ENCODE peak calls at places on chromosomes 11 and 22, in eight cellular contexts. One of them, this sample, is unnamed.

GRCh38 chr22:48278620-48279464 is 1516.4 kb downstream of the TBC1D22A start:
- DNase-seq in stimulated activated CD4-positive, alpha-beta T cell treated with anti-CD3 and anti-CD28 coated beads, Interleukin-1b, Interleukin-23, amount 100 ng/mL, for 48 hours: no peak
- DNase-seq in A172: no peak
- DNase-seq in NCI-H774: no peak
- DNase-seq in AG10803: no peak
- DNase-seq in GM10248: no peak
- DNase-seq in colonic mucosa: no peak
- DNase-seq in activated CD8-positive, alpha-beta memory T cell treated with anti-CD3 and anti-CD28 coated beads for 48 hours: no peak
- DNase-seq in this sample: no peak

GRCh38 chr22:50105529-50106100 is 15.8 kb downstream of the MOV10L1 start:
- DNase-seq in stimulated activated CD4-positive, alpha-beta T cell treated with anti-CD3 and anti-CD28 coated beads, Interleukin-1b, Interleukin-23, amount 100 ng/mL, for 48 hours: no peak
- DNase-seq in A172: no peak
- DNase-seq in NCI-H774: no peak
- DNase-seq in AG10803: peak
- DNase-seq in GM10248: peak
- DNase-seq in colonic mucosa: no peak
- DNase-seq in activated CD8-positive, alpha-beta memory T cell treated with anti-CD3 and anti-CD28 coated beads for 48 hours: no peak
- DNase-seq in this sample: no peak

GRCh38 chr22:49230194-49230577 is 597.5 kb downstream of the BRD1 start:
- DNase-seq in stimulated activated CD4-positive, alpha-beta T cell treated with anti-CD3 and anti-CD28 coated beads, Interleukin-1b, Interleukin-23, amount 100 ng/mL, for 48 hours: no peak
- DNase-seq in A172: no peak
- DNase-seq in NCI-H774: no peak
- DNase-seq in AG10803: no peak
- DNase-seq in GM10248: no peak
- DNase-seq in colonic mucosa: no peak
- DNase-seq in activated CD8-positive, alpha-beta memory T cell treated with anti-CD3 and anti-CD28 coated beads for 48 hours: no peak
- DNase-seq in this sample: peak

GRCh38 chr11:130071211-130071712 is 1.6 kb downstream of the APLP2 start:
- DNase-seq in stimulated activated CD4-positive, alpha-beta T cell treated with anti-CD3 and anti-CD28 coated beads, Interleukin-1b, Interleukin-23, amount 100 ng/mL, for 48 hours: no peak
- DNase-seq in A172: no peak
- DNase-seq in NCI-H774: no peak
- DNase-seq in AG10803: peak
- DNase-seq in GM10248: no peak
- DNase-seq in colonic mucosa: no peak
- DNase-seq in activated CD8-positive, alpha-beta memory T cell treated with anti-CD3 and anti-CD28 coated beads for 48 hours: no peak
- DNase-seq in this sample: no peak

GRCh38 chr11:118691926-118692830 is 12.7 kb upstream of the TREH start:
- DNase-seq in stimulated activated CD4-positive, alpha-beta T cell treated with anti-CD3 and anti-CD28 coated beads, Interleukin-1b, Interleukin-23, amount 100 ng/mL, for 48 hours: peak
- DNase-seq in A172: peak
- DNase-seq in NCI-H774: no peak
- DNase-seq in AG10803: peak
- DNase-seq in GM10248: peak
- DNase-seq in colonic mucosa: no peak
- DNase-seq in activated CD8-positive, alpha-beta memory T cell treated with anti-CD3 and anti-CD28 coated beads for 48 hours: peak
- DNase-seq in this sample: no peak

GRCh38 chr11:132901638-132902610 is 630.4 kb downstream of the OPCML start:
- DNase-seq in stimulated activated CD4-positive, alpha-beta T cell treated with anti-CD3 and anti-CD28 coated beads, Interleukin-1b, Interleukin-23, amount 100 ng/mL, for 48 hours: no peak
- DNase-seq in A172: no peak
- DNase-seq in NCI-H774: no peak
- DNase-seq in AG10803: peak
- DNase-seq in GM10248: no peak
- DNase-seq in colonic mucosa: no peak
- DNase-seq in activated CD8-positive, alpha-beta memory T cell treated with anti-CD3 and anti-CD28 coated beads for 48 hours: no peak
- DNase-seq in this sample: peak

GRCh38 chr22:23263651-23264555 is 83.6 kb downstream of the BCR start:
- DNase-seq in stimulated activated CD4-positive, alpha-beta T cell treated with anti-CD3 and anti-CD28 coated beads, Interleukin-1b, Interleukin-23, amount 100 ng/mL, for 48 hours: peak
- DNase-seq in A172: no peak
- DNase-seq in NCI-H774: no peak
- DNase-seq in AG10803: no peak
- DNase-seq in GM10248: no peak
- DNase-seq in colonic mucosa: no peak
- DNase-seq in activated CD8-positive, alpha-beta memory T cell treated with anti-CD3 and anti-CD28 coated beads for 48 hours: peak
- DNase-seq in this sample: no peak

GRCh38 chr11:26930518-26931247 is 63.2 kb upstream of the FIBIN start:
- DNase-seq in stimulated activated CD4-positive, alpha-beta T cell treated with anti-CD3 and anti-CD28 coated beads, Interleukin-1b, Interleukin-23, amount 100 ng/mL, for 48 hours: no peak
- DNase-seq in A172: no peak
- DNase-seq in NCI-H774: no peak
- DNase-seq in AG10803: peak
- DNase-seq in GM10248: no peak
- DNase-seq in colonic mucosa: no peak
- DNase-seq in activated CD8-positive, alpha-beta memory T cell treated with anti-CD3 and anti-CD28 coated beads for 48 hours: no peak
- DNase-seq in this sample: no peak

GRCh38 chr11:66330931-66331330 is 5.3 kb downstream of the RIN1 start:
- DNase-seq in stimulated activated CD4-positive, alpha-beta T cell treated with anti-CD3 and anti-CD28 coated beads, Interleukin-1b, Interleukin-23, amount 100 ng/mL, for 48 hours: no peak
- DNase-seq in A172: no peak
- DNase-seq in NCI-H774: no peak
- DNase-seq in AG10803: no peak
- DNase-seq in GM10248: no peak
- DNase-seq in colonic mucosa: no peak
- DNase-seq in activated CD8-positive, alpha-beta memory T cell treated with anti-CD3 and anti-CD28 coated beads for 48 hours: no peak
- DNase-seq in this sample: no peak

GRCh38 chr11:77471520-77472234 is 2.2 kb downstream of the PAK1 start:
- DNase-seq in stimulated activated CD4-positive, alpha-beta T cell treated with anti-CD3 and anti-CD28 coated beads, Interleukin-1b, Interleukin-23, amount 100 ng/mL, for 48 hours: no peak
- DNase-seq in A172: no peak
- DNase-seq in NCI-H774: no peak
- DNase-seq in AG10803: no peak
- DNase-seq in GM10248: no peak
- DNase-seq in colonic mucosa: peak
- DNase-seq in activated CD8-positive, alpha-beta memory T cell treated with anti-CD3 and anti-CD28 coated beads for 48 hours: no peak
- DNase-seq in this sample: peak

GRCh38 chr22:31327786-31328544 is 18.2 kb downstream of the PATZ1 start:
- DNase-seq in stimulated activated CD4-positive, alpha-beta T cell treated with anti-CD3 and anti-CD28 coated beads, Interleukin-1b, Interleukin-23, amount 100 ng/mL, for 48 hours: no peak
- DNase-seq in A172: peak
- DNase-seq in NCI-H774: no peak
- DNase-seq in AG10803: no peak
- DNase-seq in GM10248: no peak
- DNase-seq in colonic mucosa: no peak
- DNase-seq in activated CD8-positive, alpha-beta memory T cell treated with anti-CD3 and anti-CD28 coated beads for 48 hours: no peak
- DNase-seq in this sample: no peak

GRCh38 chr11:46183819-46184218 is 62.6 kb upstream of the PHF21A start:
- DNase-seq in stimulated activated CD4-positive, alpha-beta T cell treated with anti-CD3 and anti-CD28 coated beads, Interleukin-1b, Interleukin-23, amount 100 ng/mL, for 48 hours: no peak
- DNase-seq in A172: no peak
- DNase-seq in NCI-H774: no peak
- DNase-seq in AG10803: no peak
- DNase-seq in GM10248: no peak
- DNase-seq in colonic mucosa: no peak
- DNase-seq in activated CD8-positive, alpha-beta memory T cell treated with anti-CD3 and anti-CD28 coated beads for 48 hours: no peak
- DNase-seq in this sample: no peak

GRCh38 chr11:2804189-2804588 is 81.4 kb downstream of the CDKN1C start:
- DNase-seq in stimulated activated CD4-positive, alpha-beta T cell treated with anti-CD3 and anti-CD28 coated beads, Interleukin-1b, Interleukin-23, amount 100 ng/mL, for 48 hours: no peak
- DNase-seq in A172: no peak
- DNase-seq in NCI-H774: no peak
- DNase-seq in AG10803: no peak
- DNase-seq in GM10248: no peak
- DNase-seq in colonic mucosa: peak
- DNase-seq in activated CD8-positive, alpha-beta memory T cell treated with anti-CD3 and anti-CD28 coated beads for 48 hours: no peak
- DNase-seq in this sample: no peak

GRCh38 chr11:66849501-66850234 is 6.4 kb downstream of the RCE1 start:
- DNase-seq in stimulated activated CD4-positive, alpha-beta T cell treated with anti-CD3 and anti-CD28 coated beads, Interleukin-1b, Interleukin-23, amount 100 ng/mL, for 48 hours: no peak
- DNase-seq in A172: no peak
- DNase-seq in NCI-H774: no peak
- DNase-seq in AG10803: no peak
- DNase-seq in GM10248: no peak
- DNase-seq in colonic mucosa: no peak
- DNase-seq in activated CD8-positive, alpha-beta memory T cell treated with anti-CD3 and anti-CD28 coated beads for 48 hours: no peak
- DNase-seq in this sample: no peak

GRCh38 chr22:20738394-20739089 is 35.4 kb upstream of the SERPIND1 start:
- DNase-seq in stimulated activated CD4-positive, alpha-beta T cell treated with anti-CD3 and anti-CD28 coated beads, Interleukin-1b, Interleukin-23, amount 100 ng/mL, for 48 hours: no peak
- DNase-seq in A172: no peak
- DNase-seq in NCI-H774: no peak
- DNase-seq in AG10803: no peak
- DNase-seq in GM10248: no peak
- DNase-seq in colonic mucosa: no peak
- DNase-seq in activated CD8-positive, alpha-beta memory T cell treated with anti-CD3 and anti-CD28 coated beads for 48 hours: no peak
- DNase-seq in this sample: no peak

GRCh38 chr22:25797891-25798290 is 55.9 kb downstream of the MYO18B start:
- DNase-seq in stimulated activated CD4-positive, alpha-beta T cell treated with anti-CD3 and anti-CD28 coated beads, Interleukin-1b, Interleukin-23, amount 100 ng/mL, for 48 hours: no peak
- DNase-seq in A172: no peak
- DNase-seq in NCI-H774: no peak
- DNase-seq in AG10803: no peak
- DNase-seq in GM10248: no peak
- DNase-seq in colonic mucosa: no peak
- DNase-seq in activated CD8-positive, alpha-beta memory T cell treated with anti-CD3 and anti-CD28 coated beads for 48 hours: no peak
- DNase-seq in this sample: no peak

GRCh38 chr11:61690706-61691377 is 10.7 kb downstream of the DAGLA start:
- DNase-seq in stimulated activated CD4-positive, alpha-beta T cell treated with anti-CD3 and anti-CD28 coated beads, Interleukin-1b, Interleukin-23, amount 100 ng/mL, for 48 hours: no peak
- DNase-seq in A172: no peak
- DNase-seq in NCI-H774: peak
- DNase-seq in AG10803: no peak
- DNase-seq in GM10248: no peak
- DNase-seq in colonic mucosa: peak
- DNase-seq in activated CD8-positive, alpha-beta memory T cell treated with anti-CD3 and anti-CD28 coated beads for 48 hours: no peak
- DNase-seq in this sample: no peak

GRCh38 chr22:23519442-23520177 is 60.5 kb downstream of the IGLL1 start:
- DNase-seq in stimulated activated CD4-positive, alpha-beta T cell treated with anti-CD3 and anti-CD28 coated beads, Interleukin-1b, Interleukin-23, amount 100 ng/mL, for 48 hours: no peak
- DNase-seq in A172: no peak
- DNase-seq in NCI-H774: no peak
- DNase-seq in AG10803: no peak
- DNase-seq in GM10248: no peak
- DNase-seq in colonic mucosa: no peak
- DNase-seq in activated CD8-positive, alpha-beta memory T cell treated with anti-CD3 and anti-CD28 coated beads for 48 hours: no peak
- DNase-seq in this sample: no peak

GRCh38 chr11:117042689-117043088 is 55.5 kb downstream of the SIK3 start:
- DNase-seq in stimulated activated CD4-positive, alpha-beta T cell treated with anti-CD3 and anti-CD28 coated beads, Interleukin-1b, Interleukin-23, amount 100 ng/mL, for 48 hours: no peak
- DNase-seq in A172: no peak
- DNase-seq in NCI-H774: no peak
- DNase-seq in AG10803: no peak
- DNase-seq in GM10248: no peak
- DNase-seq in colonic mucosa: no peak
- DNase-seq in activated CD8-positive, alpha-beta memory T cell treated with anti-CD3 and anti-CD28 coated beads for 48 hours: no peak
- DNase-seq in this sample: no peak